ENCODE peak calls at places on chromosomes 5 and 9, in five cellular contexts. F is HepG2, U is K562, L is SK-N-SH, I is GM12878. A is an unnamed sample.

GRCh38 chr9:105510024-105510423 is 47.9 kb upstream of the FKTN start:
- DNase-seq in F (no peak), U (no peak), L (no peak), I (peak; percentile 54), A (no peak)

GRCh38 chr5:96772542-96772941 is 35.2 kb downstream of the ERAP1 start:
- DNase-seq in F (no peak), U (no peak), L (no peak), I (no peak), A (no peak)

GRCh38 chr9:96172797-96173196 is 129.2 kb downstream of the HSD17B3 start:
- DNase-seq in F (no peak), U (no peak), L (no peak), I (no peak), A (no peak)

GRCh38 chr9:98836206-98836605 is 28.7 kb downstream of the GALNT12 start:
- DNase-seq in F (no peak), U (no peak), L (no peak), I (no peak), A (no peak)

GRCh38 chr5:96391921-96392320 is 41.1 kb downstream of the PCSK1 start:
- DNase-seq in F (no peak), U (no peak), L (no peak), I (no peak), A (no peak)

GRCh38 chr9:106333487-106333886 is 529.5 kb upstream of the ZNF462 start:
- DNase-seq in F (no peak), U (no peak), L (no peak), I (no peak), A (no peak)

GRCh38 chr5:72248352-72249032 is 71.5 kb downstream of the MRPS27 start:
- DNase-seq in F (no peak), U (peak; percentile 42), L (no peak), I (no peak), A (no peak)

GRCh38 chr9:36911601-36912412 is 122.3 kb downstream of the PAX5 start:
- DNase-seq in F (no peak), U (no peak), L (no peak), I (no peak), A (no peak)

GRCh38 chr9:106286249-106286648 is 576.7 kb upstream of the ZNF462 start:
- DNase-seq in F (no peak), U (no peak), L (peak; percentile 39), I (no peak), A (no peak)

GRCh38 chr9:132663120-132663519 is 6.7 kb downstream of the DDX31 start:
- DNase-seq in F (no peak), U (no peak), L (no peak), I (no peak), A (no peak)

GRCh38 chr9:134635431-134636141 is 6.0 kb upstream of the COL5A1 start:
- DNase-seq in F (no peak), U (no peak), L (no peak), I (no peak), A (no peak)

GRCh38 chr9:89425024-89425805 is 72.7 kb downstream of the SEMA4D start:
- DNase-seq in F (no peak), U (no peak), L (no peak), I (no peak), A (no peak)
- TF ChIP-seq GABPA in F (no peak), U (no peak), L (no peak), I (no peak), A (no peak)

GRCh38 chr5:2157372-2157771 is 274.6 kb upstream of the IRX4 start:
- DNase-seq in F (no peak), U (no peak), L (no peak), I (no peak), A (no peak)

GRCh38 chr5:2153350-2153749 is 270.6 kb upstream of the IRX4 start:
- DNase-seq in F (no peak), U (no peak), L (no peak), I (no peak), A (no peak)

GRCh38 chr5:2153808-2154207 is 271.1 kb upstream of the IRX4 start:
- DNase-seq in F (no peak), U (no peak), L (no peak), I (no peak), A (no peak)

GRCh38 chr5:2156358-2157059 is 273.8 kb upstream of the IRX4 start:
- DNase-seq in F (no peak), U (no peak), L (no peak), I (no peak), A (no peak)

GRCh38 chr5:2155556-2155955 is 272.8 kb upstream of the IRX4 start:
- DNase-seq in F (no peak), U (no peak), L (no peak), I (no peak), A (no peak)
- TF ChIP-seq REST in F (no peak), U (no peak), L (no peak), I (no peak), A (no peak)

DNA sequence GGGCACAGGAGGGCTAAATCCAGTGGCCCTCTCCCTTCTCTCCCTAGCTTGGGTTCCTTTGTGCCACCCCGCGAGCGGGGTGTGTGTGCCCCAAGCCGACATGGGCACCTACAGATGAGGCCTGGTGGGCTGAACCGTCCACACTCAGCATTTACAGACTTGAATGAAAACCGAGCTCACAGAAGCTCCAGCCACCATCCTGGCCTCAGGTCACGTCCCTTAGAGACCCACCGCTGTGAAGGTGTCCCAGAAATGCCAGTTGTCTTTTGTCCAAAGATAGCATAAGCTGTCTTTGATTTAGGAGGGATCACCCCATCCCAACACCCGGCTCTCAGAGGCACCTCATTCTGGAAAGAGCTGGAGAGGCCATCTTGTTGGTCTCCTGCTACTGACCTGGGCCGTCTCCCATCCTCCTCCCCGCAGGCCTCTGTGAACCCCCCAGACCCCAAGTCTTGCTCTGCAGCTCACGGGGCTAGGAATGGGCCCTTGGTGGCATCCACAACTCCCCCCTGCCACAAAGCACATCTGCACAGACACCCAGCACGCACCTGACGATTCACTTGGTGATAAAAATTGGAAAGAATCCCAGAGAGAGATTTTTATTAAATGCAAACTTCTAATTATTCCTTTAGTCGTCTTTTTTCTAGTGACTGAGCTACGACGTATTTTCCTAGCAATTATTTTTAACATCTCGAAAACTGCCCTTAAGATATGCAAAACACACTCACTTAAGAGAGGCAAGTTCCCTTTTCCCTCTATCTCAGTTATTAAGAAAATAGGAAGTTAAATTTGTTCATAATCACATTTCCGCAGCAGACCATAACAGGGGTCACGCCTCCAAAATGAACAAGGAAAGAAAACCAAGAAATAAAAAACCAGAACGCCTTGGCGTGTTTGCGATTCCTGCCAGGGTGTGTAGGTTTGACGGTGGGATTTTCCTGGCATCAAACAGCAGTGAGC is 80.5 kb upstream of the LMX1B start:
- DNase-seq in F (no peak), U (no peak), L (peak; percentile 24), I (no peak), A (peak; percentile 50)
- H3K4me3 ChIP-seq in F (no peak overlapping the region), U (no peak overlapping the region), L (no peak overlapping the region), I (no peak overlapping the region), A (no peak overlapping the region)

GRCh38 chr5:129698661-129699060 is 49.2 kb upstream of the MINAR2 start:
- DNase-seq in F (no peak), U (no peak), L (no peak), I (no peak), A (no peak)
- TF ChIP-seq GABPA in F (no peak), U (no peak), L (no peak), I (no peak), A (no peak)

GRCh38 chr5:170159101-170159698 is 53.5 kb downstream of the FOXI1 start:
- DNase-seq in F (no peak), U (no peak), L (no peak), I (no peak), A (no peak)
- TF ChIP-seq REST in F (no peak), U (no peak), L (no peak), I (no peak), A (no peak)

DNA sequence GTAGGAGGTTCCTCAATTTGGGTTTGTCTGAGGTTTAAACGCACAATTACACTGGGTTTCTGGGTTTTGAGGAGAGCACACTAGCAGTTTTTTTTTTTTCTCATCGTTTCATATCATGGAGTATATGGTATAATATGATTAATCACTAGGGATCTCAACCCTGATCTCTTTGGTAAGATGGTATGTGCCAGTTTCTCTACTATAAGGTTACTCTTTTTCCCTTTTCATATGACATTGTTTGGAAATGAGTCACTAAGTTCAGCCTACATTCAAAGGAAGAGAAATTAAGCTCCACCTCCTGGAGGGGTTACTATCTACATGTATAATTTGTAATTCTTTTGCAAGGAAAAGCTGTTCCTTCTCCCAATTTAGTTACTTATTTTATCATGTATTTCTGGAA is 35.2 kb downstream of the MTRR start:
- DNase-seq in F (peak; percentile 5), U (no peak), L (no peak), I (no peak), A (no peak)
- H3K4me3 ChIP-seq in F (no peak overlapping the region), U (no peak overlapping the region), L (no peak overlapping the region), I (no peak overlapping the region), A (no peak overlapping the region)

GRCh38 chr5:112691758-112692157 is 45.9 kb upstream of the APC start:
- DNase-seq in F (peak; percentile 65), U (peak; percentile 44), L (peak; percentile 16), I (peak; percentile 19), A (peak; percentile 56)
- TF ChIP-seq GABPA in F (no peak), U (no peak), L (no peak), I (no peak), A (no peak)

GRCh38 chr5:176640616-176641015 is 6.7 kb upstream of the TSPAN17 start:
- DNase-seq in F (no peak), U (no peak), L (no peak), I (no peak), A (no peak)
- TF ChIP-seq REST in F (no peak), U (no peak), L (no peak), I (no peak), A (no peak)